ENCODE peak calls at places on chromosomes 6 and 20, in ten cellular contexts. J is posterior cingulate gyrus; I is stimulated activated naive B cell treated with anti-CD40 and anti-IgM and Interleukin-4, amounts not matched to agents 10 μg/mL and 1 μg/mL and 100 μg/mL, for 72 hours; Z is amygdala; T is Kasumi-1; C is astrocyte of the cerebellum; B is GM20000; E is stimulated activated CD4-positive, alpha-beta T cell treated with anti-CD3 and anti-CD28 coated beads, Interleukin-4, amount 100 ng/mL, for 48 hours; L is left colon; S is neural crest cell. H is an unnamed sample.

GRCh38 chr20:17712201-17712600 is 12.4 kb downstream of the BANF2 start:
- DNase-seq in J (no peak), B (no peak), S (no peak), T (no peak), L (no peak), C (no peak), Z (no peak), E (no peak), I (no peak), H (no peak)

GRCh38 chr20:6863798-6864201 is 96.3 kb downstream of the BMP2 start:
- DNase-seq in C (no peak), I (no peak), L (no peak), J (no peak), Z (no peak), S (no peak), B (no peak), E (no peak), T (no peak), H (peak)

GRCh38 chr6:63927538-63927937 is 291.9 kb downstream of the PHF3 start:
- DNase-seq in L (no peak), S (no peak), C (no peak), I (no peak), B (no peak), E (no peak), J (no peak), Z (no peak), T (no peak), H (no peak)

GRCh38 chr20:32227744-32228688 is 20.3 kb downstream of the POFUT1 start:
- DNase-seq in T (no peak), S (no peak), I (no peak), L (peak), C (no peak), B (no peak), J (no peak), E (no peak), Z (no peak), H (no peak)

GRCh38 chr6:35417979-35418661 is 34.0 kb upstream of the FANCE start:
- DNase-seq in E (no peak), B (no peak), S (no peak), L (peak), T (peak), J (peak), I (no peak), Z (peak), C (no peak), H (no peak)

GRCh38 chr6:32971245-32971580 is 2.8 kb downstream of the BRD2 start:
- DNase-seq in S (no peak), Z (no peak), L (no peak), B (no peak), I (no peak), T (no peak), J (no peak), E (no peak), C (no peak), H (no peak)

GRCh38 chr6:88376759-88377387 is 210.7 kb upstream of the CNR1 start:
- DNase-seq in E (no peak), I (no peak), L (no peak), B (no peak), C (peak), J (no peak), Z (no peak), S (no peak), T (no peak), H (peak)

GRCh38 chr6:145372671-145373123 is 362.6 kb downstream of the EPM2A start:
- DNase-seq in E (no peak), L (no peak), T (no peak), Z (no peak), C (peak), J (no peak), B (peak), S (no peak), I (no peak), H (peak)

GRCh38 chr20:8020314-8021079 is 936 bp upstream of the TMX4 start:
- DNase-seq in C (no peak), S (no peak), B (peak), T (no peak), Z (no peak), J (no peak), I (no peak), E (no peak), L (no peak), H (no peak)

GRCh38 chr20:62635232-62635631 is 7.1 kb upstream of the SLCO4A1 start:
- DNase-seq in I (no peak), C (no peak), S (no peak), E (no peak), B (no peak), Z (no peak), T (no peak), L (no peak), J (no peak), H (no peak)

GRCh38 chr20:37527638-37528441 is at the start of gene BLCAP:
- DNase-seq in T (peak), E (peak), B (peak), C (peak), J (peak), Z (peak), S (peak), I (peak), L (peak), H (peak)

GRCh38 chr6:36131517-36132220 is 1.4 kb downstream of the MAPK13 start:
- DNase-seq in L (peak), Z (no peak), J (peak), E (no peak), C (no peak), B (peak), I (no peak), S (no peak), T (peak), H (peak)

GRCh38 chr6:40308533-40309306 is 278.4 kb downstream of the LRFN2 start:
- DNase-seq in E (peak), C (peak), B (peak), T (peak), I (peak), L (peak), J (peak), S (peak), Z (no peak), H (peak)

GRCh38 chr6:88748141-88748540 is 215.3 kb downstream of the RNGTT start:
- DNase-seq in L (no peak), E (no peak), T (no peak), Z (no peak), B (no peak), I (no peak), J (no peak), C (no peak), S (no peak), H (no peak)

GRCh38 chr20:33474097-33474846 is 15.6 kb upstream of the CBFA2T2 start:
- DNase-seq in I (no peak), E (no peak), Z (no peak), S (no peak), B (no peak), T (no peak), C (no peak), L (no peak), J (no peak), H (no peak)

GRCh38 chr20:19991826-19992225 is 25.3 kb upstream of the NAA20 start:
- DNase-seq in B (no peak), J (no peak), C (no peak), T (no peak), S (no peak), E (no peak), I (no peak), L (no peak), Z (no peak), H (no peak)

GRCh38 chr6:166206066-166206465 is 38.4 kb upstream of the TBXT start:
- DNase-seq in J (no peak), I (no peak), L (no peak), Z (no peak), C (no peak), E (no peak), T (no peak), S (no peak), B (no peak), H (no peak)